ENCODE peak calls at places on chromosomes 1 and 21, in nine cellular contexts. One of them, this sample, is unnamed.

GRCh38 chr1:7383671-7384070 is 387.4 kb upstream of the VAMP3 start:
- DNase-seq in spleen: peak
- DNase-seq in uterus: peak
- DNase-seq in GM12891: no peak
- DNase-seq in body of pancreas: no peak
- DNase-seq in heart left ventricle: no peak
- DNase-seq in breast epithelium: peak
- DNase-seq in stomach: no peak
- DNase-seq in lower leg skin: no peak
- DNase-seq in this sample: no peak

GRCh38 chr21:15289896-15290841 is 225.4 kb upstream of the NRIP1 start:
- DNase-seq in lower leg skin: no peak
- DNase-seq in heart left ventricle: peak
- DNase-seq in body of pancreas: peak
- DNase-seq in spleen: peak
- DNase-seq in GM12891: no peak
- DNase-seq in stomach: peak
- DNase-seq in breast epithelium: no peak
- DNase-seq in uterus: no peak
- DNase-seq in this sample: no peak

GRCh38 chr1:57770772-57771171 is 346.9 kb upstream of the DAB1 start:
- DNase-seq in spleen: no peak
- DNase-seq in lower leg skin: no peak
- DNase-seq in stomach: no peak
- DNase-seq in GM12891: no peak
- DNase-seq in uterus: no peak
- DNase-seq in body of pancreas: no peak
- DNase-seq in breast epithelium: no peak
- DNase-seq in heart left ventricle: no peak
- DNase-seq in this sample: no peak

GRCh38 chr1:2349821-2350220 is 41.5 kb downstream of the MORN1 start:
- DNase-seq in heart left ventricle: no peak
- DNase-seq in spleen: peak
- DNase-seq in breast epithelium: no peak
- DNase-seq in GM12891: no peak
- DNase-seq in lower leg skin: no peak
- DNase-seq in uterus: no peak
- DNase-seq in stomach: no peak
- DNase-seq in body of pancreas: no peak
- DNase-seq in this sample: no peak

GRCh38 chr1:77014396-77014795 is 147.1 kb downstream of the ST6GALNAC5 start:
- DNase-seq in lower leg skin: no peak
- DNase-seq in body of pancreas: no peak
- DNase-seq in stomach: no peak
- DNase-seq in GM12891: no peak
- DNase-seq in uterus: no peak
- DNase-seq in heart left ventricle: no peak
- DNase-seq in breast epithelium: no peak
- DNase-seq in spleen: no peak
- DNase-seq in this sample: no peak

GRCh38 chr1:108560430-108561144 is 687 bp downstream of the EEIG2 start:
- DNase-seq in heart left ventricle: peak
- DNase-seq in uterus: peak
- DNase-seq in body of pancreas: peak
- DNase-seq in breast epithelium: no peak
- DNase-seq in GM12891: no peak
- DNase-seq in stomach: peak
- DNase-seq in spleen: peak
- DNase-seq in lower leg skin: peak
- DNase-seq in this sample: no peak

GRCh38 chr1:105608713-105609112 is 1447.8 kb upstream of the PRMT6 start:
- DNase-seq in uterus: no peak
- DNase-seq in lower leg skin: no peak
- DNase-seq in GM12891: no peak
- DNase-seq in body of pancreas: no peak
- DNase-seq in stomach: no peak
- DNase-seq in spleen: no peak
- DNase-seq in breast epithelium: no peak
- DNase-seq in heart left ventricle: no peak
- DNase-seq in this sample: no peak

GRCh38 chr1:111738436-111739221 is 566 bp downstream of the INKA2 start:
- DNase-seq in stomach: peak
- DNase-seq in uterus: peak
- DNase-seq in breast epithelium: peak
- DNase-seq in spleen: peak
- DNase-seq in lower leg skin: peak
- DNase-seq in GM12891: peak
- DNase-seq in heart left ventricle: peak
- DNase-seq in body of pancreas: peak
- DNase-seq in this sample: peak

GRCh38 chr21:20334585-20334984 is 663.6 kb upstream of the NCAM2 start:
- DNase-seq in heart left ventricle: no peak
- DNase-seq in uterus: no peak
- DNase-seq in stomach: no peak
- DNase-seq in GM12891: no peak
- DNase-seq in spleen: no peak
- DNase-seq in body of pancreas: no peak
- DNase-seq in breast epithelium: no peak
- DNase-seq in lower leg skin: no peak
- DNase-seq in this sample: no peak

GRCh38 chr21:36207577-36208320 is 51.1 kb downstream of the DOP1B start:
- DNase-seq in spleen: no peak
- DNase-seq in stomach: no peak
- DNase-seq in heart left ventricle: no peak
- DNase-seq in GM12891: no peak
- DNase-seq in uterus: no peak
- DNase-seq in lower leg skin: no peak
- DNase-seq in breast epithelium: no peak
- DNase-seq in body of pancreas: no peak
- DNase-seq in this sample: no peak

GRCh38 chr1:15201849-15202551 is 45.0 kb upstream of the FHAD1 start:
- DNase-seq in spleen: no peak
- DNase-seq in breast epithelium: no peak
- DNase-seq in stomach: peak
- DNase-seq in body of pancreas: peak
- DNase-seq in lower leg skin: no peak
- DNase-seq in uterus: no peak
- DNase-seq in GM12891: no peak
- DNase-seq in heart left ventricle: no peak
- DNase-seq in this sample: no peak

GRCh38 chr1:43184388-43184787 is 12.3 kb downstream of the CFAP57 start:
- DNase-seq in GM12891: no peak
- DNase-seq in stomach: no peak
- DNase-seq in breast epithelium: no peak
- DNase-seq in uterus: no peak
- DNase-seq in spleen: no peak
- DNase-seq in body of pancreas: no peak
- DNase-seq in lower leg skin: no peak
- DNase-seq in heart left ventricle: no peak
- DNase-seq in this sample: no peak

GRCh38 chr1:65510961-65511360 is 90.5 kb downstream of the LEPR start:
- DNase-seq in GM12891: no peak
- DNase-seq in breast epithelium: no peak
- DNase-seq in stomach: no peak
- DNase-seq in uterus: no peak
- DNase-seq in heart left ventricle: no peak
- DNase-seq in body of pancreas: no peak
- DNase-seq in spleen: no peak
- DNase-seq in lower leg skin: no peak
- DNase-seq in this sample: no peak

GRCh38 chr1:184383772-184384323 is 3.0 kb upstream of the C1orf21 start:
- DNase-seq in stomach: no peak
- DNase-seq in breast epithelium: no peak
- DNase-seq in uterus: no peak
- DNase-seq in heart left ventricle: no peak
- DNase-seq in spleen: no peak
- DNase-seq in body of pancreas: no peak
- DNase-seq in GM12891: no peak
- DNase-seq in lower leg skin: no peak
- DNase-seq in this sample: no peak

GRCh38 chr1:178682429-178682828 is 42.6 kb upstream of the RALGPS2 start:
- DNase-seq in body of pancreas: no peak
- DNase-seq in GM12891: no peak
- DNase-seq in lower leg skin: no peak
- DNase-seq in stomach: no peak
- DNase-seq in uterus: no peak
- DNase-seq in heart left ventricle: no peak
- DNase-seq in spleen: no peak
- DNase-seq in breast epithelium: no peak
- DNase-seq in this sample: no peak

GRCh38 chr1:116259665-116260064 is 113.4 kb upstream of the ATP1A1 start:
- DNase-seq in body of pancreas: no peak
- DNase-seq in heart left ventricle: no peak
- DNase-seq in GM12891: no peak
- DNase-seq in lower leg skin: no peak
- DNase-seq in stomach: no peak
- DNase-seq in spleen: no peak
- DNase-seq in breast epithelium: no peak
- DNase-seq in uterus: no peak
- DNase-seq in this sample: no peak

GRCh38 chr21:36728371-36729111 is 29.6 kb downstream of the SIM2 start:
- DNase-seq in breast epithelium: no peak
- DNase-seq in body of pancreas: no peak
- DNase-seq in spleen: peak
- DNase-seq in GM12891: no peak
- DNase-seq in heart left ventricle: no peak
- DNase-seq in uterus: no peak
- DNase-seq in stomach: peak
- DNase-seq in lower leg skin: no peak
- DNase-seq in this sample: no peak

GRCh38 chr1:195075973-195076372 is 1532.3 kb downstream of the KCNT2 start:
- DNase-seq in body of pancreas: no peak
- DNase-seq in stomach: no peak
- DNase-seq in GM12891: no peak
- DNase-seq in uterus: no peak
- DNase-seq in lower leg skin: no peak
- DNase-seq in breast epithelium: no peak
- DNase-seq in heart left ventricle: no peak
- DNase-seq in spleen: no peak
- DNase-seq in this sample: no peak

GRCh38 chr1:36851087-36851486 is 183.2 kb downstream of the GRIK3 start:
- DNase-seq in body of pancreas: no peak
- DNase-seq in breast epithelium: no peak
- DNase-seq in uterus: no peak
- DNase-seq in lower leg skin: no peak
- DNase-seq in stomach: no peak
- DNase-seq in GM12891: no peak
- DNase-seq in spleen: no peak
- DNase-seq in heart left ventricle: no peak
- DNase-seq in this sample: no peak

GRCh38 chr1:147599362-147600118 is 58.2 kb downstream of the BCL9 start:
- DNase-seq in body of pancreas: peak
- DNase-seq in stomach: peak
- DNase-seq in breast epithelium: peak
- DNase-seq in uterus: peak
- DNase-seq in GM12891: peak
- DNase-seq in heart left ventricle: peak
- DNase-seq in lower leg skin: peak
- DNase-seq in spleen: peak
- DNase-seq in this sample: peak
- TF ChIP-seq POLR2A in body of pancreas: peak
- TF ChIP-seq POLR2A in stomach: no peak
- TF ChIP-seq POLR2A in breast epithelium: peak
- TF ChIP-seq POLR2A in uterus: peak
- TF ChIP-seq POLR2A in GM12891: no peak
- TF ChIP-seq POLR2A in heart left ventricle: peak
- TF ChIP-seq POLR2A in lower leg skin: no peak
- TF ChIP-seq POLR2A in spleen: no peak
- TF ChIP-seq POLR2A in this sample: no peak

GRCh38 chr1:155859881-155860841 is 794 bp downstream of the SYT11 start:
- DNase-seq in body of pancreas: peak
- DNase-seq in uterus: peak
- DNase-seq in breast epithelium: peak
- DNase-seq in heart left ventricle: peak
- DNase-seq in GM12891: peak
- DNase-seq in spleen: peak
- DNase-seq in stomach: peak
- DNase-seq in lower leg skin: peak
- DNase-seq in this sample: peak
- TF ChIP-seq POLR2A in body of pancreas: no peak
- TF ChIP-seq POLR2A in uterus: peak
- TF ChIP-seq POLR2A in breast epithelium: no peak
- TF ChIP-seq POLR2A in heart left ventricle: no peak
- TF ChIP-seq POLR2A in GM12891: peak
- TF ChIP-seq POLR2A in spleen: no peak
- TF ChIP-seq POLR2A in stomach: no peak
- TF ChIP-seq POLR2A in lower leg skin: no peak
- TF ChIP-seq POLR2A in this sample: peak

DNA sequence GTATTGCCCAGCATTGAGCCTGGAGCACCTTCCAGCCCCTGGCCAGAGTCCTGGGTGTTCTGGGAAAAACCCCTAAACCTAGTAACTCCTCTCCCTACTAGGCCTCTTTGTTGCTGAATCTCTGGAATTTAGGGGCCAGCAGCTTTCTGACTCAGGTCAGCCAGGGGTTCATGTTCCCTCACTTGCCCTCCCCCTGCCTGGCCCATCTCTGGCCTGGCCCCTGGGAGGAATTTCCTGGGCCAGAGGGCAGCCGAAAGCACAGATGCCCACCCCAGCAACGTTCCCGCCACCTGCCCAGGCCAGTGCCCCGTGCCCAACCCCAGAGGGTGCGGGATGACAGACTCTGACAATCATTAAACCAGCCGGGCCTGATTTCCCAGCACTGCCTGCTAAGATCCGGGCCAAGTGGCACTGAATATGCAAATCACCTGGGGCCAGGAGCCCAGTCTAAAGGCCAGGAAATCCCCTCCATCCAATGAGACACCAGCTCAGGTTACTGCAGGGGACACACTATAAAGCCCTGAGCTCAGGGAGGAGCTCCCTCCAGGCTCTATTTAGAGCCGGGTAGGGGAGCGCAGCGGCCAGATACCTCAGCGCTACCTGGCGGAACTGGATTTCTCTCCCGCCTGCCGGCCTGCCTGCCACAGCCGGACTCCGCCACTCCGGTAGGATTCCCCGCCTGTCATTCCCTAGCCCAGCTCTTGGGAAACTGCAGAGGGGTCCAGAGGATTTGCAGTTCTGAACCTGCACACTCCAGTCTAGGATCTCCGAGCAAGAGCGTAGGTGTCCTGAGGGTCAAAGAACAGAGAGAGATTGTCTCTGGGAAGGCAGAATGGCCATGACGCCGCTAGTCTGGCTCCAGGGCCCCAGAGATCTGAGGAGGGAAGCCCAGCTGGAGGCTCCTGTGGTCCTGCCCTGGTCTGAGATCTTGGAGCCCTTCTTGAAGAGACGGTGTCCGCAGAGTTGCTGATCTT is at the start of gene ELF3:
- DNase-seq in uterus: no peak
- DNase-seq in lower leg skin: no peak
- DNase-seq in breast epithelium: peak
- DNase-seq in heart left ventricle: peak
- DNase-seq in spleen: peak
- DNase-seq in stomach: peak
- DNase-seq in body of pancreas: peak
- DNase-seq in GM12891: no peak
- DNase-seq in this sample: peak
- TF ChIP-seq POLR2A in uterus: peak
- TF ChIP-seq POLR2A in lower leg skin: no peak
- TF ChIP-seq POLR2A in breast epithelium: peak
- TF ChIP-seq POLR2A in heart left ventricle: no peak
- TF ChIP-seq POLR2A in spleen: no peak
- TF ChIP-seq POLR2A in stomach: no peak
- TF ChIP-seq POLR2A in body of pancreas: peak
- TF ChIP-seq POLR2A in GM12891: no peak
- TF ChIP-seq POLR2A in this sample: no peak

GRCh38 chr21:33976082-33976979 is 60.7 kb upstream of the ATP5PO start:
- DNase-seq in stomach: no peak
- DNase-seq in uterus: peak
- DNase-seq in GM12891: no peak
- DNase-seq in heart left ventricle: peak
- DNase-seq in spleen: no peak
- DNase-seq in body of pancreas: peak
- DNase-seq in lower leg skin: peak
- DNase-seq in breast epithelium: no peak
- DNase-seq in this sample: no peak
- TF ChIP-seq POLR2A in stomach: no peak
- TF ChIP-seq POLR2A in uterus: no peak
- TF ChIP-seq POLR2A in GM12891: peak
- TF ChIP-seq POLR2A in heart left ventricle: no peak
- TF ChIP-seq POLR2A in spleen: no peak
- TF ChIP-seq POLR2A in body of pancreas: no peak
- TF ChIP-seq POLR2A in lower leg skin: no peak
- TF ChIP-seq POLR2A in breast epithelium: no peak
- TF ChIP-seq POLR2A in this sample: peak